ENCODE peak calls at places on chromosome 17, in four cellular contexts. T is cardiac fibroblast, B is tibial artery, Z is Calu3. C is an unnamed sample.

GRCh38 chr17:29008591-29008990 is 2.8 kb upstream of the SEZ6 start:
- DNase-seq in T (no peak), B (no peak), Z (no peak), C (no peak)

GRCh38 chr17:3969963-3970362 is 5.7 kb upstream of the ATP2A3 start:
- DNase-seq in T (no peak), B (no peak), Z (no peak), C (no peak)

GRCh38 chr17:29384901-29385300 is 5.3 kb upstream of the TAOK1 start:
- DNase-seq in T (peak; percentile 21), B (no peak), Z (peak; percentile 10), C (no peak)

GRCh38 chr17:59786536-59787319 is 79.3 kb downstream of the VMP1 start:
- DNase-seq in T (peak; percentile 100), B (peak; percentile 72), Z (peak; percentile 73), C (peak; percentile 92)

GRCh38 chr17:53496356-53496755 is 326.4 kb upstream of the KIF2B start:
- DNase-seq in T (no peak), B (no peak), Z (no peak), C (no peak)

GRCh38 chr17:50630524-50631194 is 4.0 kb upstream of the ABCC3 start:
- DNase-seq in T (peak; percentile 22), B (no peak), Z (peak; percentile 96), C (peak; percentile 72)

GRCh38 chr17:82301916-82302497 is 15.4 kb downstream of the CD7 start:
- DNase-seq in T (no peak), B (no peak), Z (no peak), C (peak; percentile 83)

GRCh38 chr17:2233441-2233947 is 70.1 kb downstream of the SMG6 start:
- DNase-seq in T (peak; percentile 76), B (no peak), Z (no peak), C (no peak)

GRCh38 chr17:67503184-67503583 is 126.1 kb downstream of the PITPNC1 start:
- DNase-seq in T (peak; percentile 52), B (no peak), Z (peak; percentile 57), C (peak; percentile 60)

GRCh38 chr17:20223808-20224328 is 214.7 kb downstream of the SPECC1 start:
- DNase-seq in T (no peak), B (no peak), Z (no peak), C (no peak)

GRCh38 chr17:20224379-20224778 is 215.2 kb downstream of the SPECC1 start:
- DNase-seq in T (no peak), B (no peak), Z (no peak), C (no peak)

GRCh38 chr17:20228410-20228809 is 219.3 kb downstream of the SPECC1 start:
- DNase-seq in T (no peak), B (no peak), Z (no peak), C (no peak)

GRCh38 chr17:20226814-20227482 is 217.8 kb downstream of the SPECC1 start:
- DNase-seq in T (peak; percentile 79), B (peak; percentile 81), Z (peak; percentile 66), C (peak; percentile 87)

GRCh38 chr17:20225162-20226115 is 216.3 kb downstream of the SPECC1 start:
- DNase-seq in T (no peak), B (no peak), Z (no peak), C (no peak)
- TF ChIP-seq CTCF in T (no peak), B (no peak), Z (no peak), C (no peak)

DNA sequence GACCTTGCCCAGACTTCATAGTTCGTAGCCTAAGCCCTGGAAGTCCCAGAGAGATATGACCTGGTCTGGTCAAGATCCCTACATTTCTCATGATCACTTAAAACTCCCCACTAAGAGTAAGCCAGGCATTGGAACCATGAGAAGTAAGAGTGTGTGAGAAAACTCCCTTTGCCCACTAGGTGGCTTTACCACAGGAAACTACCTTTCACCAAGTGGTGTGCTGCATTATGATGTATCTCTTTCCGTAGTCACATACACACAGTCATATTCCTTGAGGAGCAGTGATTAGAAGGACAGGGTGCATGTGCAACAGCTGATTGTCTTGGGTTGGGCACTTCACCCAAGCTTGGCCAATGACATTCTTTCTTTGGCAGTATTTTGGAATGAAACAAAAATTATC is 639.3 kb downstream of the KCNJ2 start:
- DNase-seq in T (peak; percentile 28), B (no peak), Z (peak; percentile 3), C (no peak)
- TF ChIP-seq CTCF in T (peak; percentile 37), B (no peak), Z (peak; percentile 17), C (no peak)

DNA sequence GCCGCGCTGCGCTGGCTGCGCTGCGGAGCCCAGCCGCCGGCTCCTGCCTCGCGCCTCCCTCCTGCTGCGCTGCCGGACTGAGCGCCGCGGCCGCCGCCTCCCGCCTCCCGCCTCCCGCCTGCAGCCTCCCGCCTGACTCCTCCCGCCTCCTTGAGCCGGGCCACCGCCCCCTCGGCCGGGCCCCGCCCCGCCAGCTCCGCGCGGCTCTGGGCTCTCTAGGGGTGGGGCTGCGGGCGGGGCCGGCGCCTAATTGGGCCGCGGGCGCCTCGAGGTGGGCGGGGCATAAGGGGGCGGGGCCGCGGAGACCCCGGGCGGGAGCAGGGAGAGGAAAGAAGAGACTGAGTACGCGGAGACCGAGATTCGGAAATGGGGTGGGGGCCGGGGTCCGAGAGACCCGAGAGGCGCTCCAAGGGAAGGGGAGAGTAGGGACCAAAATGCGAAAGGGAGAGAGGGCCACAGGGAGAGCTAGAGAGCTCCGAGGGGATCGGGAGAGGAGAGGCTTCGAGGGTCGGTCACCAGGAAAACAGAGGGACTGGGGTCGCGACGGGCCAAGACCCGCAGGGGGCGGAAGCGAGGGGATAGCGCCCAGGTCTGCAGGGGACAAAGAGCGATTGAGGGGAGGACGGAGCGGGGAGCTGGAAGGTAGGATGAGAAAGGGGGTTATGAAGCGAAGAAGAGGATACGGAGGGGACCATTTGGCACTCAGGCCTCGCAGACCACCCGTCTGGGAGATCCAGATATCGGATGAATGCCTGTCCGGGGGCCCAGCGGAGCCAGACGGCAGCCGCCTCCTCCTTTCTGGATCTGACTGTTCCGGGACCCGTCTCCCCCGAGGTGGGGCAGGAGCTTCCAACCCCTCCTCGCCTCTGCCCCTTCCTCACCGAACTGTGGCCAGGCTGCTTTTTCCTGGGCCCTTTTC is at the start of gene C1QL1:
- DNase-seq in T (peak; percentile 81), B (peak; percentile 87), Z (peak; percentile 98), C (peak; percentile 89)
- TF ChIP-seq CTCF in T (peak; percentile 9), B (no peak), Z (peak; percentile 21), C (no peak)

GRCh38 chr17:77036841-77037381 is 103.9 kb upstream of the SEC14L1 start:
- DNase-seq in T (no peak), B (no peak), Z (peak; percentile 36), C (no peak)
- TF ChIP-seq CTCF in T (no peak), B (no peak), Z (no peak), C (no peak)

DNA sequence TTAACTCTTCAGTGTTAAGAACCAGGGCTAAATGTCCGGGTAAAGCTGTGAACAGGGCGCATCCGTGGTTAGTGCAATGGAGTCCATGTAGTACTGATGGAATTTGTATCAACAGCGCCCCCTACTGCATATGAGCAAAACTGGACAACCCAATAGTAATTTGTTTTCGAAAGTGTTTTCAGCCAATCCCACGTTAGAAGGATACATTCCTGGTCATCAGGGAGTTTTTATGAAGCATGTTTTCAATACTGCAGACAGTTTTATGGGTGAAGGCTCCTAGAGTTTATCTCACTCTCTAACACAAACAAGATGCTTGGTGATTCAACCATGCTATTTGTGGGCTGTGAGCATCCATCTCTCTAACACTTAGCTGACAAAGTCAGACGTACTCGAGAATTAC is 46.6 kb upstream of the HNF1B start:
- DNase-seq in T (peak; percentile 48), B (no peak), Z (peak; percentile 71), C (peak; percentile 80)
- TF ChIP-seq CTCF in T (peak; percentile 47), B (no peak), Z (peak; percentile 98), C (peak; percentile 81)

C was measured in activated CD8-positive, alpha-beta T cell treated with anti-CD3 and anti-CD28 coated beads for 36 hours.